ENCODE peak calls at places on chromosomes 16 and 17, in ten cellular contexts. E is GM23338, A is HCT116, K is spleen, L is stomach, B is H1, S is prostate gland, Q is K562, V is sigmoid colon, F is transverse colon. I is an unnamed sample.

GRCh38 chr16:31452631-31453106 is 6.6 kb upstream of the ARMC5 start:
- DNase-seq in E (peak; percentile 42), A (no peak), K (no peak), L (no peak), B (no peak), S (no peak), Q (peak; percentile 72), V (peak; percentile 58), F (no peak), I (no peak)

GRCh38 chr17:68759343-68760140 is 158.4 kb upstream of the FAM20A start:
- DNase-seq in E (peak; percentile 97), A (peak; percentile 91), K (peak; percentile 84), L (peak; percentile 90), B (peak; percentile 85), S (peak; percentile 75), Q (peak; percentile 93), V (peak; percentile 94), F (peak; percentile 82), I (peak; percentile 85)

GRCh38 chr16:48168089-48168488 is 12.3 kb upstream of the ABCC12 start:
- DNase-seq in E (no peak), A (no peak), K (no peak), L (no peak), B (no peak), S (no peak), Q (no peak), V (no peak), F (no peak), I (no peak)

GRCh38 chr17:81869221-81870154 is 1.6 kb downstream of the ARHGDIA start:
- DNase-seq in E (peak; percentile 65), A (no peak), K (peak; percentile 88), L (peak; percentile 33), B (peak; percentile 90), S (no peak), Q (peak; percentile 74), V (peak; percentile 73), F (peak; percentile 42), I (no peak)

GRCh38 chr16:72126429-72126765 is 32.8 kb downstream of the DHX38 start:
- DNase-seq in E (no peak), A (no peak), K (no peak), L (no peak), B (no peak), S (no peak), Q (no peak), V (no peak), F (no peak), I (no peak)

GRCh38 chr16:87173294-87173883 is 143.8 kb downstream of the C16orf95 start:
- DNase-seq in E (no peak), A (no peak), K (no peak), L (no peak), B (no peak), S (no peak), Q (no peak), V (no peak), F (no peak), I (no peak)

GRCh38 chr16:6517321-6517720 is 815.3 kb upstream of the RBFOX1 start:
- DNase-seq in E (no peak), A (no peak), K (no peak), L (no peak), B (no peak), S (no peak), Q (no peak), V (no peak), F (no peak), I (no peak)

GRCh38 chr17:6910987-6911603 is 79.6 kb upstream of the TEKT1 start:
- DNase-seq in E (peak; percentile 82), A (peak; percentile 29), K (no peak), L (no peak), B (no peak), S (no peak), Q (peak; percentile 46), V (no peak), F (no peak), I (no peak)

GRCh38 chr16:23561586-23561985 is 4.1 kb downstream of the UBFD1 start:
- DNase-seq in E (peak; percentile 31), A (no peak), K (no peak), L (no peak), B (no peak), S (no peak), Q (no peak), V (no peak), F (no peak), I (no peak)

GRCh38 chr16:23554536-23554935 is 2.6 kb downstream of the EARS2 start:
- DNase-seq in E (no peak), A (no peak), K (no peak), L (no peak), B (no peak), S (no peak), Q (no peak), V (no peak), F (no peak), I (no peak)

GRCh38 chr16:23552171-23552570 is 5.0 kb downstream of the EARS2 start:
- DNase-seq in E (no peak), A (no peak), K (peak; percentile 37), L (no peak), B (no peak), S (no peak), Q (no peak), V (no peak), F (no peak), I (no peak)

GRCh38 chr16:23557779-23558330 is 328 bp downstream of the UBFD1 start:
- DNase-seq in E (peak; percentile 38), A (no peak), K (no peak), L (no peak), B (no peak), S (peak; percentile 16), Q (peak; percentile 40), V (peak; percentile 67), F (peak; percentile 29), I (no peak)

GRCh38 chr16:23556881-23557778 is at the start of the genes EARS2 and UBFD1:
- DNase-seq in E (peak; percentile 99), A (peak; percentile 97), K (peak; percentile 99), L (peak; percentile 99), B (peak; percentile 100), S (peak; percentile 97), Q (peak; percentile 99), V (peak; percentile 99), F (peak; percentile 99), I (peak; percentile 98)
- TF ChIP-seq POLR2AphosphoS5 in E (peak; percentile 61), A (peak; percentile 69), K (peak; percentile 84), L (peak; percentile 91), B (peak; percentile 75), S (peak; percentile 96), Q (peak; percentile 66), V (peak; percentile 66), F (peak; percentile 59), I (peak; percentile 71)

DNA sequence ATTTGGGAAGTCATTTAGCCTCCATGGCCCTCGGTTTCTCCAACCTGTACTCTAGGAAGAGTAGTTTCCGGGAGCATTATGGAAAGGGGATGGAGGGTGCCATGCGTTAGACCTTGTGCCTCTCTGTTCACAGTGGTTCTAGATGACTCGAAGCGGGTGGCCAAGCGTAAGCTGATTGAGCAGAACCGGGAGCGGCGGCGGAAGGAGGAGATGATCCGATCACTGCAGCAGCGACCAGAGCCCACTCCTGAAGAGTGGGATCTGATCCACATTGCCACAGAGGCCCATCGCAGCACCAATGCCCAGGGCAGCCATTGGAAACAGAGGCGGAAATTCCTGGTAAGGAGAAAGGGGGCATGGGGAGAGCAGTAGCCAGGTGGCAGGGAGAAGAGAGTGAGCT is 15.9 kb downstream of the NR1D1 start:
- DNase-seq in E (no peak), A (no peak), K (no peak), L (no peak), B (no peak), S (no peak), Q (no peak), V (no peak), F (no peak), I (no peak)
- H3K36me3 ChIP-seq in E (no peaks in the 10 kb centered on the region), A (peaks cover 9% of the 10 kb centered on the region), K (peaks cover 38% of the 10 kb centered on the region), L (peaks cover 58% of the 10 kb centered on the region), B (peaks cover 9% of the 10 kb centered on the region), S (peaks cover 11% of the 10 kb centered on the region), Q (peaks cover 59% of the 10 kb centered on the region), V (peaks cover 89% of the 10 kb centered on the region), F (peaks cover 31% of the 10 kb centered on the region), I (peaks cover 5% of the 10 kb centered on the region)

GRCh38 chr17:58331815-58332719 is 3.5 kb upstream of the TSPOAP1 start:
- DNase-seq in E (no peak), A (no peak), K (peak; percentile 99), L (peak; percentile 74), B (no peak), S (no peak), Q (peak; percentile 98), V (no peak), F (peak; percentile 84), I (no peak)

GRCh38 chr17:58330544-58330996 is 2.0 kb upstream of the TSPOAP1 start:
- DNase-seq in E (no peak), A (no peak), K (no peak), L (no peak), B (no peak), S (no peak), Q (peak; percentile 67), V (no peak), F (no peak), I (no peak)

GRCh38 chr17:58332720-58333395 is 4.3 kb upstream of the TSPOAP1 start:
- DNase-seq in E (no peak), A (no peak), K (peak; percentile 93), L (no peak), B (no peak), S (no peak), Q (no peak), V (no peak), F (no peak), I (no peak)

GRCh38 chr17:58329808-58330543 is 1.4 kb upstream of the TSPOAP1 start:
- DNase-seq in E (no peak), A (no peak), K (no peak), L (no peak), B (no peak), S (no peak), Q (peak; percentile 73), V (no peak), F (no peak), I (no peak)

DNA sequence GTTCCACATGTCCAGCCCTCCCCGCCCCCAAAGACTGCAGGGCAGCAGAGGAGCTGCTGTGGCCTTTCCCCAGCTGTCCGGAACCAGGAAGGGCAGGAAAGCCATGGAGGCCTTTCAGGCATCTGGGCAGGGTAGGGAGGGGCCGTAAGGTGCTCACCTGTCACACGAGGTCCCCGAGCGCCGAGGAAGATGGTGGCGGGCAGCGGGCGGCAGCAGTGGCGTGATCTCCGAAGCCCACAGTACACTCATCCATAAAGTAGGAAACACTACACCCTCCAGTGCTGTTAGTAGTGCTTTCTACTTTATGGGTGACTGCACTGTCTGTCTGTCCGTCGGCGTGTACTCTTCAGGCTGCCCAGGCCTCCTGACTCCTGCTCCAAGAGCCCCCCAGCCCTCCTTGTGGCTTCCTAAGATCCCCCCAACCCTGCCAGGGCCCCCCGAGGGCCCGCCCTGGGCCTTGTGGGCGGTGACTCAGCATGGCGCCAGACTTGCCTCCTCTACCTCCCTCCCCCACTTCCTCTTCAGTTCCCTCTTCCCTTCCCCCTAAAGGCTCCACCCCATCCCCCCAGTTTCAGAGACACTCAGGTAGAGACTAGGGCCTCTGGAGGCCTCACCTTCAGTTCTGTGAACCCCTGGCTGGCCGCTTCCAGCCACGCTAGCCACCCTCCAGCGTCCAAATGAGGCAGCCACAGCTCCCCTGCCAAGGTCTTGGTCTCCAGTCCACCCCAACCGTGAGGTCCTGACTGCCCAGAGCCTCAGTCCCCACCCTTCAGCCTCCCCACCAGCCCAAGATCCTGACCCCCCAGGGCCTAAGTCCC is 2.6 kb upstream of the TSPOAP1 start:
- DNase-seq in E (peak; percentile 47), A (no peak), K (peak; percentile 94), L (peak; percentile 45), B (no peak), S (no peak), Q (peak; percentile 92), V (no peak), F (peak; percentile 66), I (no peak)
- TF ChIP-seq POLR2AphosphoS5 in E (peak; percentile 24), A (no peak), K (peak; percentile 42), L (no peak), B (no peak), S (no peak), Q (peak; percentile 83), V (no peak), F (no peak), I (no peak)

DNA sequence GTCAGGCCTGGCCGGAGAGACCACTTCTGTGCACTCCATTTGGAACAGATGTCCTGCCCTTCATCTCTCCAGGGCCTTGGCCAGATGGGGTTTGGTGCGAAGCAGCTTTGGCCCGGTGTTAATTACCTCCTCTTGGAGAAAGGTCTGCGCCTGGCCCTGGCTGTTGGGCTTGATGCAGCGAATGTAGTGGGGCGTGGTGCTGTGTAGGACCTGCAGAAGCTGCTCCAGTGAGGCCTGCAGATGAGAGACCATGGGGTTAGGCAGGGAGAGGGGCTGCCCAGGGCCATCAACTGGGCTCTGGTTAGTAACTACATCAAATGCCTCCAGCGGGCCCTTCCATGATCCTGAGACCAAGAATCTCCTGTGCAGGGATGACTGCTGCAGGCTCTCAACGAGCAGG is 18.7 kb downstream of the ZNHIT3 start:
- DNase-seq in E (no peak), A (no peak), K (no peak), L (no peak), B (no peak), S (no peak), Q (no peak), V (no peak), F (no peak), I (no peak)
- H3K36me3 ChIP-seq in E (peaks cover 19% of the 10 kb centered on the region), A (peaks cover 76% of the 10 kb centered on the region), K (peaks cover 35% of the 10 kb centered on the region), L (peaks cover 37% of the 10 kb centered on the region), B (peaks cover 86% of the 10 kb centered on the region), S (no peaks in the 10 kb centered on the region), Q (peaks cover 98% of the 10 kb centered on the region), V (peaks cover 70% of the 10 kb centered on the region), F (no peaks in the 10 kb centered on the region), I (no peaks in the 10 kb centered on the region)